ENCODE peak calls at places on chromosome 20, in four cellular contexts. J is IMR-90; E is fibroblast of the conjunctiva; S is stimulated activated naive CD8-positive, alpha-beta T cell treated with anti-CD3 and anti-CD28 coated beads, Interleukin-15, amount 100 ng/mL, for 72 hours. H is an unnamed sample.

GRCh38 chr20:46160661-46161060 is 42.5 kb downstream of the CD40 start:
- DNase-seq in J (no peak), E (no peak), S (no peak), H (no peak)

GRCh38 chr20:17761612-17762011 is 61.8 kb downstream of the BANF2 start:
- DNase-seq in J (no peak), E (no peak), S (no peak), H (no peak)

GRCh38 chr20:60921021-60921622 is 330.9 kb upstream of the CDH4 start:
- DNase-seq in J (peak), E (no peak), S (no peak), H (no peak)

GRCh38 chr20:3101251-3101650 is 16.7 kb upstream of the AVP start:
- DNase-seq in J (no peak), E (no peak), S (no peak), H (no peak)

GRCh38 chr20:52246366-52246765 is 54.8 kb upstream of the ZFP64 start:
- DNase-seq in J (no peak), E (no peak), S (no peak), H (no peak)

GRCh38 chr20:44422083-44422482 is 53.6 kb upstream of the TTPAL start:
- DNase-seq in J (peak), E (no peak), S (no peak), H (no peak)

GRCh38 chr20:6152777-6153176 is 29.9 kb upstream of the FERMT1 start:
- DNase-seq in J (no peak), E (no peak), S (no peak), H (no peak)

GRCh38 chr20:62710886-62711702 is 2.5 kb downstream of the NTSR1 start:
- DNase-seq in J (peak), E (no peak), S (no peak), H (no peak)

GRCh38 chr20:15596220-15596875 is 976.9 kb downstream of the KIF16B start:
- DNase-seq in J (no peak), E (no peak), S (no peak), H (no peak)

GRCh38 chr20:56952258-56952929 is 314.0 kb downstream of the BMP7 start:
- DNase-seq in J (no peak), E (no peak), S (no peak), H (no peak)

GRCh38 chr20:63092660-63093215 is 86.0 kb upstream of the BHLHE23 start:
- DNase-seq in J (no peak), E (no peak), S (no peak), H (no peak)

GRCh38 chr20:56945057-56945456 is 316.0 kb downstream of the TFAP2C start:
- DNase-seq in J (no peak), E (no peak), S (no peak), H (no peak)

GRCh38 chr20:53142225-53142624 is 170.1 kb downstream of the TSHZ2 start:
- DNase-seq in J (no peak), E (no peak), S (no peak), H (no peak)

GRCh38 chr20:35887393-35888064 is 66.8 kb downstream of the SCAND1 start:
- DNase-seq in J (no peak), E (no peak), S (no peak), H (no peak)

GRCh38 chr20:39117486-39117885 is 155.3 kb downstream of the DHX35 start:
- DNase-seq in J (peak), E (peak), S (no peak), H (no peak)

GRCh38 chr20:50152394-50153152 is 950 bp downstream of the PEDS1 start:
- DNase-seq in J (no peak), E (no peak), S (no peak), H (no peak)

GRCh38 chr20:52481443-52481842 is 289.9 kb upstream of the ZFP64 start:
- DNase-seq in J (peak), E (no peak), S (no peak), H (no peak)

GRCh38 chr20:33507461-33507860 is 17.6 kb downstream of the CBFA2T2 start:
- DNase-seq in J (no peak), E (no peak), S (no peak), H (no peak)

GRCh38 chr20:62913043-62913630 is 13.2 kb downstream of the DIDO1 start:
- DNase-seq in J (no peak), E (no peak), S (no peak), H (no peak)

GRCh38 chr20:58853976-58854637 is 1.6 kb downstream of the GNAS start:
- DNase-seq in J (no peak), E (no peak), S (no peak), H (no peak)